ENCODE peak calls at places on chromosome 7, in ten cellular contexts. U, O, V, I, C, B, M, P, Q and N are unnamed samples.

GRCh38 chr7:134873253-134873652 is 93.8 kb downstream of the CALD1 start:
- DNase-seq in O (no peak), U (no peak), M (no peak), Q (no peak), B (no peak), C (no peak), V (peak), I (peak), P (peak), N (no peak)

GRCh38 chr7:142478479-142479220 is 220.8 kb upstream of the PRSS58 start:
- DNase-seq in O (peak), M (no peak), C (no peak), P (peak), I (peak), B (peak), Q (peak), U (no peak), V (peak), N (no peak)

GRCh38 chr7:22488643-22489462 is 11.1 kb downstream of the STEAP1B start:
- DNase-seq in P (peak), M (no peak), I (peak), B (peak), O (peak), Q (peak), C (peak), V (peak), U (no peak), N (peak)

GRCh38 chr7:100053201-100053600 is 3.6 kb downstream of the ZSCAN21 start:
- DNase-seq in M (no peak), I (peak), C (no peak), P (peak), U (no peak), B (peak), O (peak), Q (peak), V (peak), N (peak)

GRCh38 chr7:1169409-1170368 is 9.7 kb upstream of the ZFAND2A start:
- DNase-seq in M (peak), V (peak), P (peak), B (peak), C (peak), U (peak), Q (no peak), I (peak), O (peak), N (no peak)

GRCh38 chr7:103797647-103798307 is 191.7 kb downstream of the RELN start:
- DNase-seq in V (no peak), P (no peak), C (no peak), B (no peak), M (no peak), O (no peak), Q (no peak), U (no peak), I (no peak), N (no peak)

GRCh38 chr7:39228946-39229345 is 251.2 kb downstream of the POU6F2 start:
- DNase-seq in M (no peak), V (no peak), P (no peak), U (no peak), O (no peak), B (no peak), C (no peak), Q (no peak), I (no peak), N (no peak)

GRCh38 chr7:123635551-123636359 is 19.9 kb upstream of the LMOD2 start:
- DNase-seq in M (no peak), V (peak), I (peak), U (no peak), C (no peak), P (peak), Q (no peak), O (peak), B (peak), N (no peak)

GRCh38 chr7:43458330-43458729 is 124.6 kb upstream of the STK17A start:
- DNase-seq in Q (no peak), O (no peak), M (no peak), I (no peak), U (no peak), V (no peak), B (no peak), P (no peak), C (no peak), N (no peak)

GRCh38 chr7:147678943-147679342 is 911.6 kb upstream of the C7orf33 start:
- DNase-seq in I (no peak), M (no peak), V (no peak), O (no peak), B (no peak), U (no peak), P (no peak), Q (no peak), C (no peak), N (no peak)

DNA sequence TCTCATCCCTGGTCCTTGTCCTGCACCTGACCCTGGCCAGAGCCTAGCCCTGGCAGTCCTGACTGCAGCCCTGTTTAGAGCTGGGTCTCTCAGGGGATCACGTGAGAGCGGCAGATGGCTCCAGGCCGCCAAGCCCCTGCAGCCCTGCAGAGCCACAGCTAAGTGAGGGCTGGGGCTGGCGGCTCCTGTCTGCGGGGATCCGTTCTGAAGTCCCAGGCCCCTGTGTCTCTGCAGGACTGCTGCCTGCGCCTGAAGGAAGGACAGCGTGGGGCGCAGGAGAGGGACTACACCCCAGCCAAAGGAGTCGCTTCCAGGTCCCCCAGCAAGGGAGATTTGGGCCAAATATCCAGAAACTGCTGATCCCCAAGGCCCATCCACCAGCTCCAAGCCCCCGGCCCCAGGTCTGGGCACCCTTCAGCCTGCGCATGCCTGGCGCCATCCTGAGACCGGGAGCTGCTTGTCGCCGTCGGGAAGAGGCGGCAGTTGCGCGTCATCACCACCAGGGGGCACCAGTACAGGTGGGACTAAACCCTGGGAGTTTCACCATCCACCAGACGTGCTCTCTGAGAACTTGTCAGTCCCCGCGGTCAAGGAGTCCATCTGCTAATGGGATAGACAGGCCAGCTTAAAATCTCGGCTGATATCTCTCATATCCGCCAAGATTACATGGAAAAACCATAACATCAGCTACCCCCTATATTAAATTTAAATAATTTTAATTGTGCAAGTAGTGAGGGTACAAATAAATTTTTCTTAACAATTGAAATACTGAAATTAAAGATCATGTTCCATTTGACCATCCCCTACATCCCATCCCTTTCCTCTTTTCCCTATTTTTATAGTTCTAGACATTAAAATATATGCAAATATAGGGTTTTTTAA is 25.1 kb upstream of the GHRHR start:
- DNase-seq in P (peak), B (peak), U (peak), O (peak), I (peak), M (peak), C (peak), Q (peak), V (peak), N (no peak)
- H3K4me3 ChIP-seq in P (no peak), B (peak), U (no peak), O (peak), I (peak), M (no peak), C (no peak), Q (no peak), V (peak), N (peak)

GRCh38 chr7:107659666-107660065 is 962 bp upstream of the SLC26A4 start:
- DNase-seq in M (no peak), P (no peak), B (peak), U (no peak), C (no peak), I (peak), Q (no peak), O (peak), V (peak), N (peak)

GRCh38 chr7:107661081-107661864 is 645 bp downstream of the SLC26A4 start:
- DNase-seq in C (peak), B (peak), O (peak), V (peak), U (peak), Q (no peak), M (peak), I (peak), P (peak), N (no peak)

GRCh38 chr7:107663196-107663595 is 2.6 kb downstream of the SLC26A4 start:
- DNase-seq in U (no peak), I (no peak), O (no peak), V (no peak), Q (no peak), C (no peak), M (no peak), B (no peak), P (no peak), N (no peak)

GRCh38 chr7:107660381-107661080 is at the start of gene SLC26A4:
- DNase-seq in V (no peak), U (no peak), P (no peak), B (peak), C (no peak), Q (no peak), I (no peak), O (no peak), M (peak), N (no peak)

DNA sequence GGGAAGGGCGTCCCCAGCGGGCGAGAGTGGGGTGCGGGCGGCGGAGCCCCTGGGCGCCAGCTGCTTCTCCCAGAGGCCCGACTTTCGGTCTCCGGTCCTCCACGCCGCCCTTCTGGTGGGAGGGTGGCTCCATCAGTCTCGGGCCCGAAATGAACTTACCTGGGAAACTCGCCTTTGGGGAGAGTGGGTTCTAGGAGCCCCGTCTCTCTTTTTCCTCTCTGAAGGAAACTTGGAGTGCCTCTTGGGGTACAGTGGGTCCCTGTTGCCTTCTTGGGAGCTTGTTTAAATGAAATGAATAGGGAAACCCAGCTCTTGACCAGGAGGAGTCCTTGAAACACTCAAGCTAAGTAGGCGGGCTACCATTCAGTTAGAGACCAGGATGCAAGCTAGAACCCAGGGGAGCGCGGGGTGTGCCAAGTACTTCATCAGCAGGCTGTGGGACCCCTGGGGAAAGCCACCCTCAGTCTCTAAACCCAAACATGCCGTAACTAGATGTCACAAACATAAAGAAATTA is 1.3 kb downstream of the SLC26A4 start:
- DNase-seq in U (no peak), Q (no peak), V (no peak), I (no peak), O (no peak), M (no peak), B (no peak), C (no peak), P (no peak), N (no peak)
- TF ChIP-seq CTCF in U (no peak), Q (no peak), V (no peak), I (no peak), O (no peak), M (no peak), B (no peak), C (no peak), P (no peak), N (no peak)

DNA sequence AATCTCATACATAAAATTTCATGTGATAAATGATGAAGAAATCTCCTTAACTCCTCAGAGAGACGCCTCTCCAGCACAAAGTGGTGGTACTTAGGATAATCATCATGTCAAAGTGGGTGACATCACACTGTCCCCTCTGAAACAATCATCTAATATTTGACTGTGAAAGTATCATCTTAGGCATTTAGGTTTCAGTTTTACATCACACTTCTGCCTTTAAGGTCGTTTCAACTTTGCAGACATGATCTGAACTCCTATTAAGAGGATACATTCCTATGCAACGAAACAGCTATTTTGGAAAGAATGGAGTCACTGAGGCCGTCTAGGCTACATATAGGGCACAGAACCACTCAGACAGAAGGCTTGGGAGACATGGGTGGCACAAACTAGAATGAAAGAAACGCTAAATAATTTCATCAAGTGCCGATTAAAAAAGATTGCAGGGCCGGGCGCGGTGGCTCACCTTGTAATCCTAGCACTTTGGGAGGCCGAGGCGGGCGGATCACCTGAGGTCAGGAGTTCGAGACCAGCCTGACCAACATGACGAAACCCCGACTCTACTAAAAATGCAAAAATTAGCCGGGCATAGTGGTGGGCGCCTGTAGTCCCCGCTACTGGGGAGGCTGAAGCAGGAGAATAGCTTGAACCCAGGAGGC is 2.0 kb downstream of the VOPP1 start:
- DNase-seq in I (no peak), M (no peak), C (no peak), O (no peak), Q (no peak), U (no peak), V (peak), P (peak), B (peak), N (no peak)
- H3K4me3 ChIP-seq in I (peak), M (peak), C (no peak), O (peak), Q (peak), U (peak), V (peak), P (peak), B (peak), N (peak)

GRCh38 chr7:121853307-121853706 is 19.7 kb upstream of the PTPRZ1 start:
- DNase-seq in I (peak), V (peak), B (no peak), O (no peak), Q (no peak), P (no peak), U (no peak), M (no peak), C (no peak), N (no peak)
- TF ChIP-seq CTCF in I (no peak), V (no peak), B (no peak), O (no peak), Q (no peak), P (no peak), U (no peak), M (no peak), C (no peak), N (no peak)

GRCh38 chr7:150976529-150977381 is 1.4 kb downstream of the KCNH2 start:
- DNase-seq in I (no peak), B (no peak), Q (no peak), C (no peak), V (no peak), U (peak), O (no peak), P (no peak), M (peak), N (no peak)
- H3K4me3 ChIP-seq in I (no peak), B (no peak), Q (no peak), C (peak), V (no peak), U (no peak), O (no peak), P (no peak), M (peak), N (no peak)